ENCODE peak calls at places on chromosomes 16 and 17, in nine cellular contexts. One of them, this sample, is unnamed. For H3K4me1, the result is how much of the 10 kb centered on the place peaks cover.

GRCh38 chr17:34645636-34646035 is 66.3 kb downstream of the TMEM132E start:
- DNase-seq in left ventricle myocardium inferior: no peak
- DNase-seq in PC-3: no peak
- DNase-seq in Peyer's patch: no peak
- DNase-seq in upper lobe of left lung: no peak
- DNase-seq in colonic mucosa: no peak
- DNase-seq in stomach: no peak
- DNase-seq in tibial artery: no peak
- DNase-seq in osteoblast: no peak
- DNase-seq in this sample: no peak

GRCh38 chr16:4183258-4184037 is 58.4 kb downstream of the SRL start:
- DNase-seq in upper lobe of left lung: peak
- DNase-seq in PC-3: peak
- DNase-seq in colonic mucosa: peak
- DNase-seq in stomach: peak
- DNase-seq in Peyer's patch: peak
- DNase-seq in osteoblast: peak
- DNase-seq in tibial artery: peak
- DNase-seq in left ventricle myocardium inferior: peak
- DNase-seq in this sample: peak

GRCh38 chr16:79372504-79373184 is 227.9 kb downstream of the MAF start:
- DNase-seq in stomach: no peak
- DNase-seq in colonic mucosa: no peak
- DNase-seq in tibial artery: no peak
- DNase-seq in PC-3: no peak
- DNase-seq in osteoblast: no peak
- DNase-seq in left ventricle myocardium inferior: no peak
- DNase-seq in Peyer's patch: no peak
- DNase-seq in upper lobe of left lung: peak
- DNase-seq in this sample: no peak

GRCh38 chr17:43946766-43947165 is 4.5 kb upstream of the PPY start:
- DNase-seq in osteoblast: no peak
- DNase-seq in stomach: no peak
- DNase-seq in Peyer's patch: no peak
- DNase-seq in colonic mucosa: no peak
- DNase-seq in tibial artery: no peak
- DNase-seq in PC-3: no peak
- DNase-seq in upper lobe of left lung: no peak
- DNase-seq in left ventricle myocardium inferior: no peak
- DNase-seq in this sample: no peak

GRCh38 chr17:40362696-40363479 is 1.6 kb downstream of the GJD3 start:
- DNase-seq in left ventricle myocardium inferior: peak
- DNase-seq in upper lobe of left lung: peak
- DNase-seq in Peyer's patch: peak
- DNase-seq in tibial artery: no peak
- DNase-seq in PC-3: peak
- DNase-seq in osteoblast: peak
- DNase-seq in colonic mucosa: peak
- DNase-seq in stomach: peak
- DNase-seq in this sample: peak

GRCh38 chr16:14505846-14506245 is 124.2 kb downstream of the PARN start:
- DNase-seq in Peyer's patch: no peak
- DNase-seq in upper lobe of left lung: no peak
- DNase-seq in tibial artery: no peak
- DNase-seq in colonic mucosa: no peak
- DNase-seq in PC-3: peak
- DNase-seq in left ventricle myocardium inferior: no peak
- DNase-seq in stomach: no peak
- DNase-seq in osteoblast: no peak
- DNase-seq in this sample: no peak

GRCh38 chr17:35627417-35627816 is 40.3 kb downstream of the AP2B1 start:
- DNase-seq in tibial artery: no peak
- DNase-seq in left ventricle myocardium inferior: no peak
- DNase-seq in colonic mucosa: no peak
- DNase-seq in upper lobe of left lung: no peak
- DNase-seq in PC-3: no peak
- DNase-seq in osteoblast: no peak
- DNase-seq in Peyer's patch: no peak
- DNase-seq in stomach: no peak
- DNase-seq in this sample: no peak

GRCh38 chr17:51322390-51323029 is 62.2 kb downstream of the UTP18 start:
- DNase-seq in stomach: no peak
- DNase-seq in left ventricle myocardium inferior: no peak
- DNase-seq in Peyer's patch: no peak
- DNase-seq in tibial artery: no peak
- DNase-seq in upper lobe of left lung: no peak
- DNase-seq in osteoblast: no peak
- DNase-seq in PC-3: peak
- DNase-seq in colonic mucosa: no peak
- DNase-seq in this sample: no peak

GRCh38 chr16:11204513-11205047 is 51.4 kb downstream of the SOCS1 start:
- DNase-seq in left ventricle myocardium inferior: no peak
- DNase-seq in upper lobe of left lung: no peak
- DNase-seq in tibial artery: no peak
- DNase-seq in stomach: no peak
- DNase-seq in Peyer's patch: no peak
- DNase-seq in colonic mucosa: no peak
- DNase-seq in osteoblast: peak
- DNase-seq in PC-3: no peak
- DNase-seq in this sample: no peak

GRCh38 chr16:85752511-85753420 is 1.9 kb upstream of the C16orf74 start:
- DNase-seq in colonic mucosa: no peak
- DNase-seq in upper lobe of left lung: no peak
- DNase-seq in Peyer's patch: no peak
- DNase-seq in osteoblast: peak
- DNase-seq in left ventricle myocardium inferior: peak
- DNase-seq in tibial artery: no peak
- DNase-seq in stomach: peak
- DNase-seq in PC-3: peak
- DNase-seq in this sample: no peak

GRCh38 chr17:2029911-2030778 is at the start of gene DPH1:
- DNase-seq in osteoblast: peak
- DNase-seq in upper lobe of left lung: peak
- DNase-seq in tibial artery: peak
- DNase-seq in left ventricle myocardium inferior: peak
- DNase-seq in PC-3: peak
- DNase-seq in stomach: peak
- DNase-seq in Peyer's patch: peak
- DNase-seq in colonic mucosa: peak
- DNase-seq in this sample: peak

GRCh38 chr16:50593410-50594139 is 45.4 kb downstream of the NKD1 start:
- DNase-seq in tibial artery: no peak
- DNase-seq in Peyer's patch: no peak
- DNase-seq in left ventricle myocardium inferior: no peak
- DNase-seq in stomach: no peak
- DNase-seq in colonic mucosa: no peak
- DNase-seq in osteoblast: peak
- DNase-seq in upper lobe of left lung: no peak
- DNase-seq in PC-3: no peak
- DNase-seq in this sample: no peak
- TF ChIP-seq CTCF in tibial artery: no peak
- TF ChIP-seq CTCF in Peyer's patch: no peak
- TF ChIP-seq CTCF in left ventricle myocardium inferior: peak
- TF ChIP-seq CTCF in stomach: no peak
- TF ChIP-seq CTCF in colonic mucosa: no peak
- TF ChIP-seq CTCF in osteoblast: no peak
- TF ChIP-seq CTCF in upper lobe of left lung: no peak
- TF ChIP-seq CTCF in PC-3: no peak
- TF ChIP-seq CTCF in this sample: no peak

DNA sequence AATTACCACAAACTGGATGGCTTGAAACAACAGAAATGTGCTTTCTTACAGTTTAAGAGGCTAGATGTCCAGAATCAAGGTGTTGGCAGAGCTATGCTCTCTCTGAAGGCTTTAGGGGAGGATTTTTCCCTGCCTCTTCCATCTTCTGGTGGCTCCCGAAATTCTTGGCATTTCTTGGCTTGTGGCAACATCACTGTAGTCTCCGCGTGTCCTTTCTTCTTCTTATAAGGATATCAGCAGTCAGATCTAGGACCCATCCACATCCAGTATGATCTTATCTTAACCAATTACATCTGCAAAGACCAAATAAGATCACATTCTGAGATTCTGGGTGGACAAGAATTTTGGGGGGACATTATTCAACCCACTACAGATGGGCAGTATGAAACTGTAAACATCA is 119.2 kb upstream of the PMFBP1 start:
- DNase-seq in colonic mucosa: no peak
- DNase-seq in Peyer's patch: no peak
- DNase-seq in osteoblast: peak
- DNase-seq in left ventricle myocardium inferior: no peak
- DNase-seq in PC-3: no peak
- DNase-seq in upper lobe of left lung: no peak
- DNase-seq in stomach: no peak
- DNase-seq in tibial artery: no peak
- DNase-seq in this sample: no peak
- H3K4me3 ChIP-seq in colonic mucosa: no peak
- H3K4me3 ChIP-seq in Peyer's patch: no peak
- H3K4me3 ChIP-seq in osteoblast: peak
- H3K4me3 ChIP-seq in left ventricle myocardium inferior: no peak
- H3K4me3 ChIP-seq in PC-3: peak
- H3K4me3 ChIP-seq in upper lobe of left lung: no peak
- H3K4me3 ChIP-seq in stomach: no peak
- H3K4me3 ChIP-seq in tibial artery: no peak
- H3K4me3 ChIP-seq in this sample: no peak

GRCh38 chr16:89484923-89485679 is 5.3 kb downstream of the ANKRD11 start:
- DNase-seq in left ventricle myocardium inferior: no peak
- DNase-seq in upper lobe of left lung: no peak
- DNase-seq in colonic mucosa: no peak
- DNase-seq in stomach: no peak
- DNase-seq in tibial artery: no peak
- DNase-seq in PC-3: no peak
- DNase-seq in osteoblast: no peak
- DNase-seq in Peyer's patch: peak
- DNase-seq in this sample: no peak

GRCh38 chr16:89482824-89483220 is 7.5 kb downstream of the ANKRD11 start:
- DNase-seq in osteoblast: no peak
- DNase-seq in colonic mucosa: peak
- DNase-seq in stomach: no peak
- DNase-seq in upper lobe of left lung: no peak
- DNase-seq in PC-3: no peak
- DNase-seq in Peyer's patch: no peak
- DNase-seq in tibial artery: no peak
- DNase-seq in left ventricle myocardium inferior: no peak
- DNase-seq in this sample: peak

GRCh38 chr16:89484088-89484501 is 6.3 kb downstream of the ANKRD11 start:
- DNase-seq in tibial artery: no peak
- DNase-seq in osteoblast: no peak
- DNase-seq in colonic mucosa: no peak
- DNase-seq in Peyer's patch: no peak
- DNase-seq in stomach: no peak
- DNase-seq in PC-3: no peak
- DNase-seq in upper lobe of left lung: no peak
- DNase-seq in left ventricle myocardium inferior: no peak
- DNase-seq in this sample: no peak

GRCh38 chr16:89481556-89481955 is 8.8 kb downstream of the ANKRD11 start:
- DNase-seq in colonic mucosa: no peak
- DNase-seq in upper lobe of left lung: no peak
- DNase-seq in osteoblast: no peak
- DNase-seq in stomach: no peak
- DNase-seq in left ventricle myocardium inferior: no peak
- DNase-seq in PC-3: no peak
- DNase-seq in Peyer's patch: no peak
- DNase-seq in tibial artery: no peak
- DNase-seq in this sample: no peak

DNA sequence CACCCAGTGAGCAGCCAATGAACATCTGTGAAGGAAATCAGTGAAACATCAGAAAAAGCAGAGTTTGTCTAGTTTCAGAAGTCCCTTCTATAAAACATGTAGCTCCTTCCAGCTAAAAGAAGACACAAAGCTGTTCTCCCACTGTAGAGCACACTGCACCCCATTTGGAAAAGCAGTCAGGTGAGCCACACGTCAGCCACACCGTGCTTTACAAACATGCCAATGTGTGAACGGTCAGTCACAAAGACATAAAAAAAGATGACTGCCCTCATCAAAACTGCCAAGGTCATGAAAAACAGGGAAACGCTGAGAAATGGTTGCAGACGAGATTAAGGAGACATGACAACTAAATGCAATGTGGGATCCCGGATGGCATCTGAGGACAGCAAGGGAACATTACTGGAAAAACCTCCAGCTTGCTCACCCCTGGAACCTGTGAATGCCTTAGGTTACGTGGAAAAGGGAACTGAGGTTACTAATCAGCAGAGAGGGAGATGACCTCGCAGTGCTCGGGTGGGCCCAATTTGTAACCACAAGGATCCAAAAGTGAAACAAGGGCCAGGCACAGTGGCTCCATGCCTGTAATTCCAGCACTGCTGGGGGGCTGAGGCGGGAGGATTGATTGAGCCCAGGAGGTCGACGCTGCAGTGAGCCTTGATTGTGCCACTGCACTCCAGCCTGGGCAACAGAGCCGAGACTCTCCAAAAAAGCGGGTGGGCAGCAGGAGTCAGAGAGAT is 8.1 kb downstream of the ANKRD11 start:
- DNase-seq in tibial artery: no peak
- DNase-seq in Peyer's patch: no peak
- DNase-seq in stomach: no peak
- DNase-seq in PC-3: no peak
- DNase-seq in left ventricle myocardium inferior: no peak
- DNase-seq in colonic mucosa: no peak
- DNase-seq in osteoblast: no peak
- DNase-seq in upper lobe of left lung: no peak
- DNase-seq in this sample: no peak
- H3K4me1 ChIP-seq in tibial artery: under half
- H3K4me1 ChIP-seq in Peyer's patch: under half
- H3K4me1 ChIP-seq in stomach: half or more
- H3K4me1 ChIP-seq in PC-3: under half
- H3K4me1 ChIP-seq in left ventricle myocardium inferior: half or more
- H3K4me1 ChIP-seq in colonic mucosa: under half
- H3K4me1 ChIP-seq in osteoblast: under half
- H3K4me1 ChIP-seq in upper lobe of left lung: half or more
- H3K4me1 ChIP-seq in this sample: half or more

GRCh38 chr16:81216114-81216513 is 22.4 kb upstream of the BCO1 start:
- DNase-seq in Peyer's patch: no peak
- DNase-seq in stomach: no peak
- DNase-seq in colonic mucosa: no peak
- DNase-seq in PC-3: no peak
- DNase-seq in upper lobe of left lung: no peak
- DNase-seq in left ventricle myocardium inferior: no peak
- DNase-seq in osteoblast: no peak
- DNase-seq in tibial artery: no peak
- DNase-seq in this sample: no peak

GRCh38 chr16:81212830-81213465 is 25.5 kb upstream of the BCO1 start:
- DNase-seq in colonic mucosa: no peak
- DNase-seq in upper lobe of left lung: no peak
- DNase-seq in left ventricle myocardium inferior: no peak
- DNase-seq in tibial artery: no peak
- DNase-seq in osteoblast: no peak
- DNase-seq in stomach: no peak
- DNase-seq in Peyer's patch: no peak
- DNase-seq in PC-3: no peak
- DNase-seq in this sample: no peak

GRCh38 chr16:81216706-81217105 is 21.8 kb upstream of the BCO1 start:
- DNase-seq in Peyer's patch: no peak
- DNase-seq in PC-3: no peak
- DNase-seq in osteoblast: no peak
- DNase-seq in tibial artery: no peak
- DNase-seq in left ventricle myocardium inferior: no peak
- DNase-seq in stomach: no peak
- DNase-seq in upper lobe of left lung: no peak
- DNase-seq in colonic mucosa: no peak
- DNase-seq in this sample: no peak

GRCh38 chr16:81210807-81211206 is 27.7 kb upstream of the BCO1 start:
- DNase-seq in colonic mucosa: no peak
- DNase-seq in left ventricle myocardium inferior: no peak
- DNase-seq in stomach: no peak
- DNase-seq in tibial artery: no peak
- DNase-seq in osteoblast: no peak
- DNase-seq in PC-3: no peak
- DNase-seq in Peyer's patch: no peak
- DNase-seq in upper lobe of left lung: no peak
- DNase-seq in this sample: no peak

GRCh38 chr16:81214745-81215166 is 23.7 kb upstream of the BCO1 start:
- DNase-seq in upper lobe of left lung: no peak
- DNase-seq in Peyer's patch: peak
- DNase-seq in tibial artery: no peak
- DNase-seq in PC-3: peak
- DNase-seq in osteoblast: no peak
- DNase-seq in colonic mucosa: no peak
- DNase-seq in left ventricle myocardium inferior: no peak
- DNase-seq in stomach: peak
- DNase-seq in this sample: peak
- TF ChIP-seq CTCF in upper lobe of left lung: no peak
- TF ChIP-seq CTCF in Peyer's patch: peak
- TF ChIP-seq CTCF in tibial artery: no peak
- TF ChIP-seq CTCF in PC-3: peak
- TF ChIP-seq CTCF in osteoblast: peak
- TF ChIP-seq CTCF in colonic mucosa: no peak
- TF ChIP-seq CTCF in left ventricle myocardium inferior: peak
- TF ChIP-seq CTCF in stomach: no peak
- TF ChIP-seq CTCF in this sample: peak

This sample was measured in mucosa of descending colon.